ENCODE peak calls at places on chromosomes 12 and 14, in five cellular contexts. N, I, O, A and T are unnamed samples.

GRCh38 chr12:124927325-124928094 is 13.1 kb upstream of the UBC start:
- DNase-seq in I (peak; percentile 97), O (peak; percentile 95), N (peak; percentile 83), A (peak; percentile 89), T (peak; percentile 95)

GRCh38 chr12:129927316-129927900 is 23.6 kb upstream of the TMEM132D start:
- DNase-seq in A (no peak), I (no peak), O (no peak), N (no peak), T (no peak)

GRCh38 chr12:57166971-57167371 is 19.6 kb upstream of the LRP1-AS start:
- DNase-seq in O (peak; percentile 17), A (no peak), N (no peak), I (no peak), T (no peak)

GRCh38 chr14:104350463-104351185 is 212.2 kb downstream of the KIF26A start:
- DNase-seq in N (no peak), I (peak; percentile 40), O (peak; percentile 7), A (no peak), T (no peak)

GRCh38 chr12:94644622-94645021 is 5.7 kb downstream of the TMCC3 start:
- DNase-seq in I (no peak), O (peak; percentile 78), A (no peak), N (no peak), T (no peak)

GRCh38 chr12:1859643-1860042 is 39.3 kb downstream of the LRTM2 start:
- DNase-seq in A (no peak), N (no peak), I (peak; percentile 21), O (no peak), T (no peak)

GRCh38 chr12:57069522-57069921 is 9.1 kb downstream of the NEMP1 start:
- DNase-seq in N (peak; percentile 33), O (peak; percentile 80), A (peak; percentile 87), I (peak; percentile 91), T (no peak)

GRCh38 chr14:22836301-22837058 is at the start of gene MMP14:
- DNase-seq in A (peak; percentile 48), O (peak; percentile 92), I (peak; percentile 94), N (no peak), T (no peak)

GRCh38 chr14:48925184-48925583 is 661.0 kb downstream of the RPS29 start:
- DNase-seq in I (no peak), O (no peak), N (no peak), A (no peak), T (no peak)

GRCh38 chr12:90575995-90576394 is 379.0 kb downstream of the CCER1 start:
- DNase-seq in I (no peak), O (no peak), N (no peak), A (no peak), T (no peak)

GRCh38 chr12:14959916-14960315 is 1.5 kb downstream of the ARHGDIB start:
- DNase-seq in I (no peak), N (no peak), O (peak; percentile 24), A (no peak), T (no peak)

GRCh38 chr14:101922866-101923265 is 41.5 kb upstream of the DYNC1H1 start:
- DNase-seq in O (no peak), N (no peak), A (no peak), I (no peak), T (no peak)

GRCh38 chr12:49703647-49704137 is 3.5 kb downstream of the FMNL3 start:
- DNase-seq in N (no peak), O (peak; percentile 49), A (no peak), I (no peak), T (no peak)

GRCh38 chr12:1594045-1594294 is 411 bp downstream of the FBXL14 start:
- DNase-seq in O (no peak), I (peak; percentile 80), N (no peak), A (peak; percentile 76), T (no peak)

GRCh38 chr12:116390656-116391335 is 113.3 kb upstream of the MED13L start:
- DNase-seq in I (no peak), A (no peak), O (no peak), N (no peak), T (no peak)

GRCh38 chr12:128008341-128008740 is 258.6 kb upstream of the TMEM132C start:
- DNase-seq in N (no peak), A (no peak), O (no peak), I (no peak), T (no peak)

GRCh38 chr12:54028324-54029201 is at the start of gene HOXC6:
- DNase-seq in I (no peak), A (no peak), N (no peak), O (peak; percentile 15), T (no peak)

GRCh38 chr12:108371801-108372344 is 32.8 kb upstream of the CMKLR1 start:
- DNase-seq in O (no peak), A (no peak), I (peak; percentile 80), N (no peak), T (no peak)

GRCh38 chr12:53737494-53737808 is 10.2 kb upstream of the CALCOCO1 start:
- DNase-seq in A (no peak), I (no peak), O (no peak), N (no peak), T (no peak)

GRCh38 chr12:104360988-104361707 is 57.6 kb downstream of the EID3 start:
- DNase-seq in I (no peak), O (peak; percentile 44), A (no peak), N (no peak), T (no peak)

GRCh38 chr14:76770521-76771431 is 9.5 kb downstream of the VASH1 start:
- DNase-seq in O (no peak), A (no peak), N (no peak), I (no peak), T (no peak)

GRCh38 chr12:104877107-104877705 is 80.9 kb downstream of the SLC41A2 start:
- DNase-seq in N (peak; percentile 3), O (peak; percentile 63), A (peak; percentile 20), I (no peak), T (no peak)

GRCh38 chr12:96806272-96806671 is 100.8 kb upstream of the NEDD1 start:
- DNase-seq in O (no peak), I (no peak), N (no peak), A (no peak), T (no peak)

GRCh38 chr12:88805286-88805685 is 225.0 kb upstream of the KITLG start:
- DNase-seq in N (no peak), I (no peak), O (no peak), A (no peak), T (no peak)

GRCh38 chr12:69719336-69720316 is 19.0 kb upstream of the RAB3IP start:
- DNase-seq in A (no peak), I (no peak), O (no peak), N (no peak), T (no peak)

DNA sequence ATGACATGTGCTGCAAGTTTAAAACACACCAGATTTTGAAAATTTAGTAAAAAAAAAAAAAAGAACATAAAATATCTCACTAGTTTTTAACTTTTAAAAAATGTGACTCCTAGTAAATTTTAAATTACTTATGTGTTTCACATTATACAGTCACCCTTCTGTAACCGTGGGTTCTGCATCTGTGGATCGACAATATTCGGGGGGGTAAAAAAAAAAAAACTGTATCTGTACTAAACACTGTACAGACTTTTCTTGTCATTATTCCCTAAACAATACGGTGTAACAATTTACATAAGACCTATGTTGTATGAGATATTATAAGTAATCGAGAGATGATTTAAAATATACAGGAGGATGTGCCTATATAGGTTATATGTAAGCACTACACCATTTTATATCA is 3.2 kb downstream of the DDX24 start:
- DNase-seq in I (no peak), N (no peak), O (no peak), A (no peak), T (no peak)
- H3K4me3 ChIP-seq in I (peak overlapping the region; percentile 72), N (peak overlapping the region; percentile 83), O (no peak overlapping the region), A (no peak overlapping the region), T (peak overlapping the region; percentile 74)

GRCh38 chr14:69880051-69880487 is 853 bp downstream of the SMOC1 start:
- DNase-seq in A (peak; percentile 60), I (no peak), O (no peak), N (no peak), T (no peak)
- H3K27ac ChIP-seq in A (peak overlapping the region; percentile 34), I (no peak overlapping the region), O (no peak overlapping the region), N (no peak overlapping the region), T (no peak overlapping the region)

GRCh38 chr14:30547388-30548048 is 11.4 kb upstream of the G2E3 start:
- DNase-seq in I (no peak), O (no peak), A (no peak), N (no peak), T (no peak)

GRCh38 chr14:30553311-30553989 is 5.5 kb upstream of the G2E3 start:
- DNase-seq in O (no peak), I (no peak), N (no peak), A (no peak), T (no peak)

GRCh38 chr14:30550335-30550734 is 8.6 kb upstream of the G2E3 start:
- DNase-seq in A (no peak), I (no peak), O (no peak), N (no peak), T (no peak)

DNA sequence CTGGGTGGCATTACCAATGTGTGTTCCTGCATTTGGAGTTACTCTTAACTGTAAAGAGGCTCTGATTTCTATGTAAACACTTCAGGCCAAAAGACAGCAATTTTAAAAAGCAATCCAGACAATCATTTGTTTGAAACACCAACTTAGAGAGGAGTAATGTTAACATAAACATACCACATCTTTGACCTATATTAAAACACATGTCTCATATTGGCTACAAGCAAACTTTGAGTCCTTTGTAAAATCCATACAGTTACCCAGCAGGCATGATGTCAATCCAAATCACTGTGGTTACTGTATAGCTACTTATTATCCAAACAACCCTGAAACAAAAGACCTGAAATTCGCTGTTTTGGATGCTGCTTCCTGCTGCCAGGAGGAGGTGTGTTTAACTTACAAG is 7.5 kb upstream of the G2E3 start:
- DNase-seq in I (no peak), O (no peak), A (no peak), N (no peak), T (no peak)
- H3K4me3 ChIP-seq in I (no peak overlapping the region), O (no peak overlapping the region), A (no peak overlapping the region), N (no peak overlapping the region), T (no peak overlapping the region)

GRCh38 chr14:75236897-75237296 is 41.7 kb upstream of the FOS start:
- DNase-seq in A (no peak), O (no peak), N (no peak), I (no peak), T (no peak)
- H3K27ac ChIP-seq in A (no peak overlapping the region), O (no peak overlapping the region), N (no peak overlapping the region), I (peak overlapping the region; percentile 91), T (no peak overlapping the region)